ENCODE peak calls at places on chromosomes 6 and 20, in eight cellular contexts. One of them, this sample, is unnamed.

GRCh38 chr6:161251345-161251744 is 22.5 kb downstream of the AGPAT4 start:
- DNase-seq in right atrium auricular region: no peak
- DNase-seq in hepatocyte: no peak
- DNase-seq in cardiac muscle cell: no peak
- DNase-seq in foreskin fibroblast: no peak
- DNase-seq in esophagus muscularis mucosa: no peak
- DNase-seq in adrenal gland: no peak
- DNase-seq in heart right ventricle: no peak
- DNase-seq in this sample: peak; percentile 56

GRCh38 chr6:52503853-52504777 is 72.7 kb downstream of the TRAM2 start:
- DNase-seq in right atrium auricular region: peak; percentile 86
- DNase-seq in hepatocyte: peak; percentile 78
- DNase-seq in cardiac muscle cell: no peak
- DNase-seq in foreskin fibroblast: peak; percentile 69
- DNase-seq in esophagus muscularis mucosa: no peak
- DNase-seq in adrenal gland: peak; percentile 65
- DNase-seq in heart right ventricle: peak; percentile 91
- DNase-seq in this sample: peak; percentile 96

GRCh38 chr6:141359953-141360352 is 772.8 kb upstream of the GJE1 start:
- DNase-seq in right atrium auricular region: no peak
- DNase-seq in hepatocyte: no peak
- DNase-seq in cardiac muscle cell: no peak
- DNase-seq in foreskin fibroblast: no peak
- DNase-seq in esophagus muscularis mucosa: no peak
- DNase-seq in adrenal gland: no peak
- DNase-seq in heart right ventricle: no peak
- DNase-seq in this sample: no peak

GRCh38 chr6:20182069-20182468 is 30.2 kb downstream of the MBOAT1 start:
- DNase-seq in right atrium auricular region: no peak
- DNase-seq in hepatocyte: no peak
- DNase-seq in cardiac muscle cell: no peak
- DNase-seq in foreskin fibroblast: no peak
- DNase-seq in esophagus muscularis mucosa: no peak
- DNase-seq in adrenal gland: no peak
- DNase-seq in heart right ventricle: no peak
- DNase-seq in this sample: no peak

GRCh38 chr6:160733045-160733646 is 31.1 kb downstream of the PLG start:
- DNase-seq in right atrium auricular region: no peak
- DNase-seq in hepatocyte: peak; percentile 80
- DNase-seq in cardiac muscle cell: peak; percentile 67
- DNase-seq in foreskin fibroblast: peak; percentile 56
- DNase-seq in esophagus muscularis mucosa: no peak
- DNase-seq in adrenal gland: peak; percentile 49
- DNase-seq in heart right ventricle: no peak
- DNase-seq in this sample: no peak

GRCh38 chr6:74607468-74607867 is 598.4 kb downstream of the COL12A1 start:
- DNase-seq in right atrium auricular region: no peak
- DNase-seq in hepatocyte: no peak
- DNase-seq in cardiac muscle cell: no peak
- DNase-seq in foreskin fibroblast: no peak
- DNase-seq in esophagus muscularis mucosa: no peak
- DNase-seq in adrenal gland: no peak
- DNase-seq in heart right ventricle: no peak
- DNase-seq in this sample: no peak

GRCh38 chr6:14121936-14122344 is 4.4 kb downstream of the CD83 start:
- DNase-seq in right atrium auricular region: no peak
- DNase-seq in hepatocyte: no peak
- DNase-seq in cardiac muscle cell: no peak
- DNase-seq in foreskin fibroblast: no peak
- DNase-seq in esophagus muscularis mucosa: no peak
- DNase-seq in adrenal gland: no peak
- DNase-seq in heart right ventricle: no peak
- DNase-seq in this sample: no peak

GRCh38 chr20:63377256-63378114 is 16.3 kb upstream of the CHRNA4 start:
- DNase-seq in right atrium auricular region: no peak
- DNase-seq in hepatocyte: peak; percentile 33
- DNase-seq in cardiac muscle cell: peak; percentile 67
- DNase-seq in foreskin fibroblast: no peak
- DNase-seq in esophagus muscularis mucosa: no peak
- DNase-seq in adrenal gland: no peak
- DNase-seq in heart right ventricle: no peak
- DNase-seq in this sample: no peak

GRCh38 chr6:125835221-125835744 is 44.5 kb downstream of the NCOA7 start:
- DNase-seq in right atrium auricular region: peak; percentile 72
- DNase-seq in hepatocyte: peak; percentile 31
- DNase-seq in cardiac muscle cell: no peak
- DNase-seq in foreskin fibroblast: peak; percentile 29
- DNase-seq in esophagus muscularis mucosa: no peak
- DNase-seq in adrenal gland: no peak
- DNase-seq in heart right ventricle: no peak
- DNase-seq in this sample: peak; percentile 79

GRCh38 chr20:17377222-17377621 is 150.4 kb downstream of the PCSK2 start:
- DNase-seq in right atrium auricular region: no peak
- DNase-seq in hepatocyte: no peak
- DNase-seq in cardiac muscle cell: no peak
- DNase-seq in foreskin fibroblast: no peak
- DNase-seq in esophagus muscularis mucosa: peak; percentile 70
- DNase-seq in adrenal gland: no peak
- DNase-seq in heart right ventricle: no peak
- DNase-seq in this sample: no peak

GRCh38 chr6:54877713-54878317 is 31.2 kb downstream of the FAM83B start:
- DNase-seq in right atrium auricular region: no peak
- DNase-seq in hepatocyte: no peak
- DNase-seq in cardiac muscle cell: no peak
- DNase-seq in foreskin fibroblast: no peak
- DNase-seq in esophagus muscularis mucosa: no peak
- DNase-seq in adrenal gland: no peak
- DNase-seq in heart right ventricle: no peak
- DNase-seq in this sample: no peak

GRCh38 chr20:12203981-12204380 is 286.3 kb downstream of the BTBD3 start:
- DNase-seq in right atrium auricular region: no peak
- DNase-seq in hepatocyte: no peak
- DNase-seq in cardiac muscle cell: no peak
- DNase-seq in foreskin fibroblast: no peak
- DNase-seq in esophagus muscularis mucosa: no peak
- DNase-seq in adrenal gland: no peak
- DNase-seq in heart right ventricle: no peak
- DNase-seq in this sample: no peak

GRCh38 chr20:12203399-12203798 is 285.7 kb downstream of the BTBD3 start:
- DNase-seq in right atrium auricular region: no peak
- DNase-seq in hepatocyte: no peak
- DNase-seq in cardiac muscle cell: no peak
- DNase-seq in foreskin fibroblast: no peak
- DNase-seq in esophagus muscularis mucosa: no peak
- DNase-seq in adrenal gland: no peak
- DNase-seq in heart right ventricle: no peak
- DNase-seq in this sample: no peak

GRCh38 chr20:12210591-12210990 is 292.9 kb downstream of the BTBD3 start:
- DNase-seq in right atrium auricular region: no peak
- DNase-seq in hepatocyte: no peak
- DNase-seq in cardiac muscle cell: no peak
- DNase-seq in foreskin fibroblast: no peak
- DNase-seq in esophagus muscularis mucosa: no peak
- DNase-seq in adrenal gland: no peak
- DNase-seq in heart right ventricle: no peak
- DNase-seq in this sample: no peak

GRCh38 chr20:12207875-12208274 is 290.2 kb downstream of the BTBD3 start:
- DNase-seq in right atrium auricular region: no peak
- DNase-seq in hepatocyte: peak; percentile 31
- DNase-seq in cardiac muscle cell: peak; percentile 39
- DNase-seq in foreskin fibroblast: peak; percentile 61
- DNase-seq in esophagus muscularis mucosa: no peak
- DNase-seq in adrenal gland: peak; percentile 14
- DNase-seq in heart right ventricle: no peak
- DNase-seq in this sample: no peak
- TF ChIP-seq CTCF in right atrium auricular region: peak; percentile 64
- TF ChIP-seq CTCF in hepatocyte: peak; percentile 41
- TF ChIP-seq CTCF in cardiac muscle cell: peak; percentile 82
- TF ChIP-seq CTCF in foreskin fibroblast: peak; percentile 79
- TF ChIP-seq CTCF in esophagus muscularis mucosa: peak; percentile 21
- TF ChIP-seq CTCF in adrenal gland: peak; percentile 45
- TF ChIP-seq CTCF in heart right ventricle: peak; percentile 58
- TF ChIP-seq CTCF in this sample: no peak

GRCh38 chr20:36605309-36606170 is at the start of gene RAB5IF:
- DNase-seq in right atrium auricular region: peak; percentile 99
- DNase-seq in hepatocyte: peak; percentile 100
- DNase-seq in cardiac muscle cell: peak; percentile 99
- DNase-seq in foreskin fibroblast: peak; percentile 100
- DNase-seq in esophagus muscularis mucosa: peak; percentile 100
- DNase-seq in adrenal gland: peak; percentile 99
- DNase-seq in heart right ventricle: peak; percentile 100
- DNase-seq in this sample: peak; percentile 99

GRCh38 chr20:36601546-36601945 is 4.0 kb upstream of the RAB5IF start:
- DNase-seq in right atrium auricular region: no peak
- DNase-seq in hepatocyte: no peak
- DNase-seq in cardiac muscle cell: no peak
- DNase-seq in foreskin fibroblast: no peak
- DNase-seq in esophagus muscularis mucosa: no peak
- DNase-seq in adrenal gland: no peak
- DNase-seq in heart right ventricle: no peak
- DNase-seq in this sample: no peak

GRCh38 chr20:36607586-36608387 is 2.2 kb downstream of the RAB5IF start:
- DNase-seq in right atrium auricular region: no peak
- DNase-seq in hepatocyte: peak; percentile 67
- DNase-seq in cardiac muscle cell: no peak
- DNase-seq in foreskin fibroblast: no peak
- DNase-seq in esophagus muscularis mucosa: no peak
- DNase-seq in adrenal gland: no peak
- DNase-seq in heart right ventricle: no peak
- DNase-seq in this sample: no peak

GRCh38 chr20:36604952-36605308 is 649 bp upstream of the RAB5IF start:
- DNase-seq in right atrium auricular region: peak; percentile 63
- DNase-seq in hepatocyte: no peak
- DNase-seq in cardiac muscle cell: no peak
- DNase-seq in foreskin fibroblast: no peak
- DNase-seq in esophagus muscularis mucosa: no peak
- DNase-seq in adrenal gland: peak; percentile 46
- DNase-seq in heart right ventricle: peak; percentile 28
- DNase-seq in this sample: peak; percentile 75

GRCh38 chr20:36606171-36607116 is 865 bp downstream of the RAB5IF start:
- DNase-seq in right atrium auricular region: no peak
- DNase-seq in hepatocyte: peak; percentile 70
- DNase-seq in cardiac muscle cell: no peak
- DNase-seq in foreskin fibroblast: peak; percentile 59
- DNase-seq in esophagus muscularis mucosa: no peak
- DNase-seq in adrenal gland: no peak
- DNase-seq in heart right ventricle: no peak
- DNase-seq in this sample: no peak
- H3K4me3 ChIP-seq in right atrium auricular region: peak overlapping the region; percentile 85
- H3K4me3 ChIP-seq in hepatocyte: peak overlapping the region; percentile 62
- H3K4me3 ChIP-seq in cardiac muscle cell: peak overlapping the region; percentile 86
- H3K4me3 ChIP-seq in foreskin fibroblast: peak overlapping the region; percentile 73
- H3K4me3 ChIP-seq in esophagus muscularis mucosa: peak overlapping the region; percentile 98
- H3K4me3 ChIP-seq in adrenal gland: peak overlapping the region; percentile 81
- H3K4me3 ChIP-seq in heart right ventricle: peak overlapping the region; percentile 63
- H3K4me3 ChIP-seq in this sample: peak overlapping the region; percentile 95

GRCh38 chr6:94639564-94639963 is 937.8 kb upstream of the MANEA start:
- DNase-seq in right atrium auricular region: no peak
- DNase-seq in hepatocyte: no peak
- DNase-seq in cardiac muscle cell: no peak
- DNase-seq in foreskin fibroblast: no peak
- DNase-seq in esophagus muscularis mucosa: no peak
- DNase-seq in adrenal gland: no peak
- DNase-seq in heart right ventricle: no peak
- DNase-seq in this sample: peak; percentile 67

GRCh38 chr6:94636780-94637385 is 940.5 kb upstream of the MANEA start:
- DNase-seq in right atrium auricular region: no peak
- DNase-seq in hepatocyte: peak; percentile 47
- DNase-seq in cardiac muscle cell: peak; percentile 32
- DNase-seq in foreskin fibroblast: no peak
- DNase-seq in esophagus muscularis mucosa: no peak
- DNase-seq in adrenal gland: no peak
- DNase-seq in heart right ventricle: no peak
- DNase-seq in this sample: no peak
- TF ChIP-seq CTCF in right atrium auricular region: no peak
- TF ChIP-seq CTCF in hepatocyte: peak; percentile 45
- TF ChIP-seq CTCF in cardiac muscle cell: no peak
- TF ChIP-seq CTCF in foreskin fibroblast: no peak
- TF ChIP-seq CTCF in esophagus muscularis mucosa: no peak
- TF ChIP-seq CTCF in adrenal gland: peak; percentile 14
- TF ChIP-seq CTCF in heart right ventricle: no peak
- TF ChIP-seq CTCF in this sample: no peak

DNA sequence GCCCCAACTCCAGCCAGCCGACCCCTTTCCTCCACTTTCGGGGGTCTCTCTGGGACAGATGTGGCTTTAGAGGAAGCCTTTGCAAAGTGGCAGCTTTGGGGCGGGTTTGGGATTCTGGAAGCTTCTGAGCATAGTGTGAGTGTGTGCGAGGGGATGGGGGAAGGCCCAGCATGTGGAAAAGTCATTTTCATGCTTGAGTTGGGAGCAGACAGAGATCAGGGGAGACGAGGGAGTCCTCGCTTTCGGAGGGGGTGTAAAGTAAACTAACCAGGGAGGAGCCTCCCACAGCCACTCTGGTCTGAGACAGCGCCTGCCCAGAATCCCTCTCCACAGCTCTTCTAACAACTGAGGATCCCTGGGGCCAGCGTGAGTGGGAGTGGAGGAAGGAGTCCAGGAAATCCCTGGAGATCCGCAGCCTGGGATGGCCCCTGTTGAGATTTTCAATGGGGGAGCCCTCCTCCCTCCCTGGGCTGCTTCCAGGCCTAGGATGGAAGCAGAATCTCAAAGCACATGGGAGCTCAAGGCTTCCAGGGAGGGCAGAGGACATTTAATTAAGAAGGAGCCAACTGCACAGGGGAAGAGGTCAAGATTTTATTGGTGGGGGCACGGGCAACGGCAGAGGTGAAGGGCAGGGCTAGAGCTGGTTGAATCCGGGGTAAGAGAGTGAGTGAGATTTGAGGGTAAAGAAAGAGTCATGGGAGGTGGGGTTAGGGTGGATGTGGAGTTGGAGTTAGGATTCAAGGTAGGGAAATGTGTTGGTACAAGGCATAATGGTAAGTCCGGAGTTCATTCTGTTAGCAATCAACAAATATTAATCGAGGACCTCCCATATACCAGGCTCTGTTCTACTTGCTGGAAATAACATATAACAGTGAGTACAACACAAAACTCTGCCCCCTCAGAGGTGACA is 102.3 kb upstream of the FOXP4 start:
- DNase-seq in right atrium auricular region: no peak
- DNase-seq in hepatocyte: peak; percentile 26
- DNase-seq in cardiac muscle cell: no peak
- DNase-seq in foreskin fibroblast: no peak
- DNase-seq in esophagus muscularis mucosa: no peak
- DNase-seq in adrenal gland: no peak
- DNase-seq in heart right ventricle: peak; percentile 56
- DNase-seq in this sample: no peak
- H3K4me3 ChIP-seq in right atrium auricular region: no peak overlapping the region
- H3K4me3 ChIP-seq in hepatocyte: no peak overlapping the region
- H3K4me3 ChIP-seq in cardiac muscle cell: no peak overlapping the region
- H3K4me3 ChIP-seq in foreskin fibroblast: no peak overlapping the region
- H3K4me3 ChIP-seq in esophagus muscularis mucosa: peak overlapping the region; percentile 31
- H3K4me3 ChIP-seq in adrenal gland: no peak overlapping the region
- H3K4me3 ChIP-seq in heart right ventricle: peak overlapping the region; percentile 44
- H3K4me3 ChIP-seq in this sample: peak overlapping the region; percentile 63

GRCh38 chr6:73262701-73263569 is at the start of gene KHDC1:
- DNase-seq in right atrium auricular region: no peak
- DNase-seq in hepatocyte: peak; percentile 71
- DNase-seq in cardiac muscle cell: peak; percentile 86
- DNase-seq in foreskin fibroblast: peak; percentile 76
- DNase-seq in esophagus muscularis mucosa: no peak
- DNase-seq in adrenal gland: peak; percentile 20
- DNase-seq in heart right ventricle: peak; percentile 60
- DNase-seq in this sample: no peak
- TF ChIP-seq CTCF in right atrium auricular region: peak; percentile 27
- TF ChIP-seq CTCF in hepatocyte: peak; percentile 8
- TF ChIP-seq CTCF in cardiac muscle cell: peak; percentile 2
- TF ChIP-seq CTCF in foreskin fibroblast: no peak
- TF ChIP-seq CTCF in esophagus muscularis mucosa: no peak
- TF ChIP-seq CTCF in adrenal gland: no peak
- TF ChIP-seq CTCF in heart right ventricle: no peak
- TF ChIP-seq CTCF in this sample: no peak

GRCh38 chr6:151325075-151326050 is 66.0 kb downstream of the ZBTB2 start:
- DNase-seq in right atrium auricular region: peak; percentile 80
- DNase-seq in hepatocyte: peak; percentile 64
- DNase-seq in cardiac muscle cell: peak; percentile 60
- DNase-seq in foreskin fibroblast: peak; percentile 92
- DNase-seq in esophagus muscularis mucosa: no peak
- DNase-seq in adrenal gland: peak; percentile 49
- DNase-seq in heart right ventricle: peak; percentile 61
- DNase-seq in this sample: peak; percentile 89
- H3K4me3 ChIP-seq in right atrium auricular region: peak overlapping the region; percentile 45
- H3K4me3 ChIP-seq in hepatocyte: peak overlapping the region; percentile 38
- H3K4me3 ChIP-seq in cardiac muscle cell: peak overlapping the region; percentile 46
- H3K4me3 ChIP-seq in foreskin fibroblast: peak overlapping the region; percentile 53
- H3K4me3 ChIP-seq in esophagus muscularis mucosa: peak overlapping the region; percentile 64
- H3K4me3 ChIP-seq in adrenal gland: no peak overlapping the region
- H3K4me3 ChIP-seq in heart right ventricle: peak overlapping the region; percentile 61
- H3K4me3 ChIP-seq in this sample: peak overlapping the region; percentile 82

This sample was measured in coronary artery.